ENCODE peak calls at places on chromosomes 6 and 20, in seven cellular contexts. One of them, this sample, is unnamed.

GRCh38 chr20:32510120-32510600 is 75.0 kb downstream of the NOL4L start:
- DNase-seq in heart left ventricle: no peak
- DNase-seq in brain microvascular endothelial cell: no peak
- DNase-seq in endothelial cell of umbilical vein: no peak
- DNase-seq in fibroblast of lung: no peak
- DNase-seq in A673: no peak
- DNase-seq in cardiac muscle cell: no peak
- DNase-seq in this sample: no peak

GRCh38 chr6:134802426-134803058 is 147.4 kb downstream of the ALDH8A1 start:
- DNase-seq in fibroblast of lung: peak; percentile 82
- DNase-seq in endothelial cell of umbilical vein: no peak
- DNase-seq in brain microvascular endothelial cell: peak; percentile 35
- DNase-seq in heart left ventricle: no peak
- DNase-seq in cardiac muscle cell: no peak
- DNase-seq in A673: no peak
- DNase-seq in this sample: no peak

GRCh38 chr6:154241570-154241969 is 115.0 kb downstream of the IPCEF1 start:
- DNase-seq in brain microvascular endothelial cell: no peak
- DNase-seq in heart left ventricle: no peak
- DNase-seq in fibroblast of lung: peak; percentile 35
- DNase-seq in A673: no peak
- DNase-seq in endothelial cell of umbilical vein: no peak
- DNase-seq in cardiac muscle cell: peak; percentile 3
- DNase-seq in this sample: no peak

GRCh38 chr6:10078581-10078980 is 336.3 kb downstream of the TFAP2A start:
- DNase-seq in heart left ventricle: no peak
- DNase-seq in fibroblast of lung: no peak
- DNase-seq in brain microvascular endothelial cell: no peak
- DNase-seq in cardiac muscle cell: no peak
- DNase-seq in endothelial cell of umbilical vein: no peak
- DNase-seq in A673: peak; percentile 57
- DNase-seq in this sample: no peak

GRCh38 chr6:106060167-106060566 is 26.0 kb upstream of the PRDM1 start:
- DNase-seq in A673: no peak
- DNase-seq in heart left ventricle: no peak
- DNase-seq in cardiac muscle cell: no peak
- DNase-seq in fibroblast of lung: no peak
- DNase-seq in brain microvascular endothelial cell: no peak
- DNase-seq in endothelial cell of umbilical vein: no peak
- DNase-seq in this sample: no peak

GRCh38 chr6:57221191-57221935 is 744 bp downstream of the RAB23 start:
- DNase-seq in fibroblast of lung: peak; percentile 71
- DNase-seq in A673: peak; percentile 69
- DNase-seq in endothelial cell of umbilical vein: peak; percentile 76
- DNase-seq in heart left ventricle: peak; percentile 64
- DNase-seq in brain microvascular endothelial cell: peak; percentile 68
- DNase-seq in cardiac muscle cell: peak; percentile 83
- DNase-seq in this sample: peak; percentile 69

GRCh38 chr6:22062807-22063408 is 233.9 kb downstream of the PRL start:
- DNase-seq in fibroblast of lung: no peak
- DNase-seq in endothelial cell of umbilical vein: peak; percentile 30
- DNase-seq in A673: no peak
- DNase-seq in cardiac muscle cell: no peak
- DNase-seq in heart left ventricle: no peak
- DNase-seq in brain microvascular endothelial cell: no peak
- DNase-seq in this sample: no peak

GRCh38 chr6:13508711-13509705 is 21.6 kb upstream of the GFOD1 start:
- DNase-seq in A673: peak; percentile 30
- DNase-seq in endothelial cell of umbilical vein: no peak
- DNase-seq in heart left ventricle: no peak
- DNase-seq in cardiac muscle cell: no peak
- DNase-seq in fibroblast of lung: peak; percentile 91
- DNase-seq in brain microvascular endothelial cell: no peak
- DNase-seq in this sample: no peak

GRCh38 chr6:76834399-76834798 is 628.9 kb downstream of the HTR1B start:
- DNase-seq in fibroblast of lung: no peak
- DNase-seq in cardiac muscle cell: no peak
- DNase-seq in endothelial cell of umbilical vein: no peak
- DNase-seq in heart left ventricle: no peak
- DNase-seq in A673: no peak
- DNase-seq in brain microvascular endothelial cell: no peak
- DNase-seq in this sample: no peak

GRCh38 chr20:9886227-9886626 is 47.4 kb upstream of the PAK5 start:
- DNase-seq in endothelial cell of umbilical vein: no peak
- DNase-seq in brain microvascular endothelial cell: peak; percentile 65
- DNase-seq in heart left ventricle: no peak
- DNase-seq in A673: no peak
- DNase-seq in cardiac muscle cell: no peak
- DNase-seq in fibroblast of lung: peak; percentile 36
- DNase-seq in this sample: peak; percentile 14

GRCh38 chr20:5674176-5674660 is 76.0 kb upstream of the SHLD1 start:
- DNase-seq in heart left ventricle: no peak
- DNase-seq in cardiac muscle cell: no peak
- DNase-seq in endothelial cell of umbilical vein: no peak
- DNase-seq in A673: no peak
- DNase-seq in fibroblast of lung: peak; percentile 44
- DNase-seq in brain microvascular endothelial cell: no peak
- DNase-seq in this sample: peak; percentile 64

GRCh38 chr20:62370807-62371587 is 3.9 kb upstream of the LAMA5 start:
- DNase-seq in endothelial cell of umbilical vein: no peak
- DNase-seq in cardiac muscle cell: no peak
- DNase-seq in heart left ventricle: no peak
- DNase-seq in brain microvascular endothelial cell: no peak
- DNase-seq in fibroblast of lung: no peak
- DNase-seq in A673: no peak
- DNase-seq in this sample: no peak

GRCh38 chr20:16475225-16475624 is 98.0 kb downstream of the KIF16B start:
- DNase-seq in fibroblast of lung: peak; percentile 50
- DNase-seq in brain microvascular endothelial cell: peak; percentile 64
- DNase-seq in A673: no peak
- DNase-seq in heart left ventricle: no peak
- DNase-seq in endothelial cell of umbilical vein: no peak
- DNase-seq in cardiac muscle cell: peak; percentile 12
- DNase-seq in this sample: no peak

GRCh38 chr6:55069132-55069781 is 105.1 kb upstream of the HCRTR2 start:
- DNase-seq in endothelial cell of umbilical vein: peak; percentile 60
- DNase-seq in brain microvascular endothelial cell: peak; percentile 18
- DNase-seq in fibroblast of lung: peak; percentile 43
- DNase-seq in A673: peak; percentile 71
- DNase-seq in heart left ventricle: no peak
- DNase-seq in cardiac muscle cell: peak; percentile 66
- DNase-seq in this sample: peak; percentile 35

GRCh38 chr20:60984666-60985065 is 267.4 kb upstream of the CDH4 start:
- DNase-seq in A673: no peak
- DNase-seq in endothelial cell of umbilical vein: no peak
- DNase-seq in fibroblast of lung: no peak
- DNase-seq in heart left ventricle: no peak
- DNase-seq in brain microvascular endothelial cell: no peak
- DNase-seq in cardiac muscle cell: no peak
- DNase-seq in this sample: no peak

GRCh38 chr6:121680058-121680457 is 244.6 kb downstream of the GJA1 start:
- DNase-seq in A673: no peak
- DNase-seq in brain microvascular endothelial cell: no peak
- DNase-seq in heart left ventricle: no peak
- DNase-seq in cardiac muscle cell: no peak
- DNase-seq in endothelial cell of umbilical vein: no peak
- DNase-seq in fibroblast of lung: no peak
- DNase-seq in this sample: no peak

GRCh38 chr20:16528078-16528477 is 45.2 kb downstream of the KIF16B start:
- DNase-seq in A673: no peak
- DNase-seq in endothelial cell of umbilical vein: no peak
- DNase-seq in fibroblast of lung: peak; percentile 90
- DNase-seq in brain microvascular endothelial cell: peak; percentile 74
- DNase-seq in heart left ventricle: no peak
- DNase-seq in cardiac muscle cell: no peak
- DNase-seq in this sample: peak; percentile 97

DNA sequence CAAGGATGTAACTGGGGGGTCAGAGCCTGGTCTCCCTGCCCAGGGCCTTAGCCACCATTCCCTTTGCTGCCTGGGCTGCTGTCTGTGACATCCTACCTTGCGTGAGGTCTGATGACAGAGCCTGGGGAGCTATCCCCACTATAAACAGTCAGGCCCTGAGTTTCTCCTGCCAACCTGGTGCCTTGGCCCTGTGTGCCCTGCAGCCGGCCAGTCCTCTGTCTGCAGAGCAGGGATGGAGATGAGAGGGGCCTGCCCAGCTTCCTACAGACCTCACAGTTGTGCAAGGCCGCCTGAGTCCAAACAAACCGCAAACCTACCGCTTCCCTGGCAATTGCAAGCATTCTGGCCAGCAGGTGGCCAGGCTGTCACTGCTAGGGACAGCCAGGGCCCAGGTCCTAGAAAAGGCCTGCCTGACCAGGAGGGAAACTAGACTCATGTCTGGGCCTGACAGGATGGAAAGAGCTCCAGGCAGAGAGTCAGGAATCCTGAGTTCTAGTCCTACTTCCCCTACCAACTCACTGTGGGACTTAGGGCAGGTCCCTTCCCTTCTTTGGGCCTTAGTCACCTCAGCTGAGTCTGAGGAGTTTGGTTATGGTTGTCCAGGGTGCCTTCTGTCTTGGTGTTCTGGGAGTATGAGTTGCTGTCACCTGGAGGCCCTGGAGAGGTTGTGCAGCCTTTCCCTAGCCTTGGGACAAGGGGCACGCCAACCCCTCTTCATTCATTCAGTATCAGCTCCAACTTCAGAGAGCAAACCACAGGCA is 86.2 kb downstream of the VEGFA start:
- DNase-seq in cardiac muscle cell: peak; percentile 70
- DNase-seq in A673: no peak
- DNase-seq in fibroblast of lung: peak; percentile 42
- DNase-seq in brain microvascular endothelial cell: peak; percentile 26
- DNase-seq in endothelial cell of umbilical vein: peak; percentile 8
- DNase-seq in heart left ventricle: peak; percentile 46
- DNase-seq in this sample: no peak
- TF ChIP-seq CTCF in cardiac muscle cell: peak; percentile 33
- TF ChIP-seq CTCF in A673: peak; percentile 42
- TF ChIP-seq CTCF in fibroblast of lung: no peak
- TF ChIP-seq CTCF in brain microvascular endothelial cell: peak; percentile 73
- TF ChIP-seq CTCF in endothelial cell of umbilical vein: peak; percentile 33
- TF ChIP-seq CTCF in heart left ventricle: peak; percentile 32
- TF ChIP-seq CTCF in this sample: no peak

DNA sequence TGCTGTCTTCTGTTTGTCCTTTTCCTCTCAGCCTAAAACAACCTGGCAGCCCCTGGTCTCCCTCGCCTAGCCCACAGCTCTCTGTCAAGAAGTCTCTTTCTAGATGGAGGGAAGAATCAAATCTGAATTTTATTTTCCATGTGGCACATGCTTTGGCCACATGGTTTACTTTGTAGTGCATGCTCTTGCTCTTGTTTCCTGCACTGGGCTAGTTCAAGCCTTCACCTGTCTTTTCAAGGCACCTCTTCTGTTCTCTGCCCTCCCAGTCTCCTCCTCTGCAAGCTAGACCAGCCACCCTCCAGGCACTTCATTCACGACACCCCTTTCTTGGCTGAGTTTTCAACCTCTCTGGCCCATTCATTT is 7.6 kb downstream of the PPP1R14C start:
- DNase-seq in fibroblast of lung: no peak
- DNase-seq in A673: no peak
- DNase-seq in endothelial cell of umbilical vein: no peak
- DNase-seq in cardiac muscle cell: no peak
- DNase-seq in brain microvascular endothelial cell: no peak
- DNase-seq in heart left ventricle: no peak
- DNase-seq in this sample: no peak
- H3K27ac ChIP-seq in fibroblast of lung: no peak overlapping the region
- H3K27ac ChIP-seq in A673: no peak overlapping the region
- H3K27ac ChIP-seq in endothelial cell of umbilical vein: no peak overlapping the region
- H3K27ac ChIP-seq in cardiac muscle cell: peak overlapping the region; percentile 64
- H3K27ac ChIP-seq in brain microvascular endothelial cell: no peak overlapping the region
- H3K27ac ChIP-seq in heart left ventricle: no peak overlapping the region
- H3K27ac ChIP-seq in this sample: peak overlapping the region; percentile 32

DNA sequence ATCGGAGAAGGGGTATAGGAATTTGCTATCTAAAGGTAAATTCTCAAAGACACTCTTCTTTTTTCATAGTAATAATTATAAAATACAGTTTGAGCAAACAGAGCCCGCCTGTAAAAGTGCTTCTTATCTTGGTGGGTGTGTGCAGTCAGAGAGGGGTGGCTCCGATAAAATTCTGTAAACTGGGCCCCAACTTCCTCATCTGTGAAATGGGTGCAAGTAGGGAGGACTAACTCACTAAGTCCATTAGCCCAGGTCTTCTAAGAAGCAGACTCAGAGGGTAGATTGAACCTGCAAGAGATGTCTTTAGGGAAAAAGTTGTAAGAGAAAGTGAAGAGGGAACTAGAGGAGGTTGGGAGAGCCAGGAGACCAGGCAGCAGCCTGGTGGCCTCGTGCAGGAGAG is 245.8 kb upstream of the RREB1 start:
- DNase-seq in endothelial cell of umbilical vein: no peak
- DNase-seq in heart left ventricle: no peak
- DNase-seq in cardiac muscle cell: no peak
- DNase-seq in brain microvascular endothelial cell: no peak
- DNase-seq in fibroblast of lung: no peak
- DNase-seq in A673: no peak
- DNase-seq in this sample: no peak
- TF ChIP-seq CTCF in endothelial cell of umbilical vein: no peak
- TF ChIP-seq CTCF in heart left ventricle: no peak
- TF ChIP-seq CTCF in cardiac muscle cell: no peak
- TF ChIP-seq CTCF in brain microvascular endothelial cell: no peak
- TF ChIP-seq CTCF in fibroblast of lung: no peak
- TF ChIP-seq CTCF in A673: no peak
- TF ChIP-seq CTCF in this sample: no peak

GRCh38 chr20:21208999-21209398 is 83.1 kb downstream of the KIZ start:
- DNase-seq in fibroblast of lung: no peak
- DNase-seq in A673: no peak
- DNase-seq in brain microvascular endothelial cell: no peak
- DNase-seq in endothelial cell of umbilical vein: no peak
- DNase-seq in cardiac muscle cell: no peak
- DNase-seq in heart left ventricle: no peak
- DNase-seq in this sample: no peak

GRCh38 chr20:21209668-21210067 is 83.8 kb downstream of the KIZ start:
- DNase-seq in heart left ventricle: no peak
- DNase-seq in A673: no peak
- DNase-seq in endothelial cell of umbilical vein: no peak
- DNase-seq in brain microvascular endothelial cell: no peak
- DNase-seq in cardiac muscle cell: no peak
- DNase-seq in fibroblast of lung: no peak
- DNase-seq in this sample: no peak

GRCh38 chr20:21202284-21202683 is 76.4 kb downstream of the KIZ start:
- DNase-seq in cardiac muscle cell: no peak
- DNase-seq in fibroblast of lung: peak; percentile 87
- DNase-seq in heart left ventricle: no peak
- DNase-seq in brain microvascular endothelial cell: peak; percentile 7
- DNase-seq in endothelial cell of umbilical vein: peak; percentile 1
- DNase-seq in A673: no peak
- DNase-seq in this sample: peak; percentile 26

GRCh38 chr20:21203036-21203656 is 77.3 kb downstream of the KIZ start:
- DNase-seq in brain microvascular endothelial cell: no peak
- DNase-seq in endothelial cell of umbilical vein: no peak
- DNase-seq in A673: no peak
- DNase-seq in heart left ventricle: no peak
- DNase-seq in cardiac muscle cell: no peak
- DNase-seq in fibroblast of lung: no peak
- DNase-seq in this sample: no peak

DNA sequence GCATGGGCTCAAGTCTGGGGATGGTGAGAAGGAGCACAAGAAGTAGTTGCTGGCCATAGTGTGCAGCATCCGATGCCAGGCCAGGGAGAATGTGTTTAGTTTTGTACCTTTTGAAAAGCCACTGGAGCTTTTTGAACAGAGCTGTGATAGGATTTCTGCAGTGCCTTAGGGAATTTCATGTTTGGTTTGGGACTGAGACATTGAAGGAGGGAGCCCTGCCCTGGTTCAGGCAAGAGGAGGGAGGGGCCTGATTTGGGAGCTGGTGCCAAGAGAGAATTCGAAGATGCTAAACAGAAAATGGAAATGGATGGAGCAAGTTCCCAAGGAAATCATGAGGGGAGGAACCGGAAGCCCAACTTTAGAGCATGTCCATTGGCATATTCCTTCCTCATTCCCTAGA is 80.7 kb downstream of the KIZ start:
- DNase-seq in cardiac muscle cell: no peak
- DNase-seq in endothelial cell of umbilical vein: no peak
- DNase-seq in fibroblast of lung: no peak
- DNase-seq in heart left ventricle: no peak
- DNase-seq in A673: no peak
- DNase-seq in brain microvascular endothelial cell: no peak
- DNase-seq in this sample: no peak
- H3K27ac ChIP-seq in cardiac muscle cell: no peak overlapping the region
- H3K27ac ChIP-seq in endothelial cell of umbilical vein: no peak overlapping the region
- H3K27ac ChIP-seq in fibroblast of lung: no peak overlapping the region
- H3K27ac ChIP-seq in heart left ventricle: no peak overlapping the region
- H3K27ac ChIP-seq in A673: no peak overlapping the region
- H3K27ac ChIP-seq in brain microvascular endothelial cell: no peak overlapping the region
- H3K27ac ChIP-seq in this sample: no peak overlapping the region